ENCODE peak calls at places on chromosome 1, in five cellular contexts. T is K562, K is H1, V is SK-N-SH, P is GM12878. I is an unnamed sample.

GRCh38 chr1:24900486-24900849 is 29.6 kb downstream of the RUNX3 start:
- DNase-seq in T (no peak), K (no peak), P (no peak), V (no peak), I (no peak)

GRCh38 chr1:53145942-53146708 is 3.7 kb upstream of the SLC1A7 start:
- DNase-seq in V (peak), T (peak), P (no peak), K (no peak), I (peak)

GRCh38 chr1:245577396-245578157 is 422.8 kb downstream of the KIF26B start:
- DNase-seq in P (no peak), V (no peak), K (no peak), T (no peak), I (no peak)

GRCh38 chr1:20896824-20897223 is 109.7 kb upstream of the HP1BP3 start:
- DNase-seq in V (no peak), T (no peak), P (no peak), K (no peak), I (no peak)

GRCh38 chr1:42740756-42741580 is 932 bp upstream of the CLDN19 start:
- DNase-seq in P (no peak), K (no peak), T (no peak), V (peak), I (no peak)

GRCh38 chr1:158146165-158146564 is 34.5 kb upstream of the CD1D start:
- DNase-seq in K (no peak), V (no peak), P (no peak), T (peak), I (no peak)

GRCh38 chr1:229309074-229309473 is 33.8 kb downstream of the CCSAP start:
- DNase-seq in P (no peak), K (no peak), T (no peak), V (no peak), I (no peak)

GRCh38 chr1:31689821-31690220 is 14.0 kb downstream of the COL16A1 start:
- DNase-seq in V (no peak), K (no peak), P (no peak), T (no peak), I (no peak)

GRCh38 chr1:240099748-240100147 is 8.1 kb downstream of the FMN2 start:
- DNase-seq in P (no peak), K (no peak), T (no peak), V (no peak), I (no peak)

DNA sequence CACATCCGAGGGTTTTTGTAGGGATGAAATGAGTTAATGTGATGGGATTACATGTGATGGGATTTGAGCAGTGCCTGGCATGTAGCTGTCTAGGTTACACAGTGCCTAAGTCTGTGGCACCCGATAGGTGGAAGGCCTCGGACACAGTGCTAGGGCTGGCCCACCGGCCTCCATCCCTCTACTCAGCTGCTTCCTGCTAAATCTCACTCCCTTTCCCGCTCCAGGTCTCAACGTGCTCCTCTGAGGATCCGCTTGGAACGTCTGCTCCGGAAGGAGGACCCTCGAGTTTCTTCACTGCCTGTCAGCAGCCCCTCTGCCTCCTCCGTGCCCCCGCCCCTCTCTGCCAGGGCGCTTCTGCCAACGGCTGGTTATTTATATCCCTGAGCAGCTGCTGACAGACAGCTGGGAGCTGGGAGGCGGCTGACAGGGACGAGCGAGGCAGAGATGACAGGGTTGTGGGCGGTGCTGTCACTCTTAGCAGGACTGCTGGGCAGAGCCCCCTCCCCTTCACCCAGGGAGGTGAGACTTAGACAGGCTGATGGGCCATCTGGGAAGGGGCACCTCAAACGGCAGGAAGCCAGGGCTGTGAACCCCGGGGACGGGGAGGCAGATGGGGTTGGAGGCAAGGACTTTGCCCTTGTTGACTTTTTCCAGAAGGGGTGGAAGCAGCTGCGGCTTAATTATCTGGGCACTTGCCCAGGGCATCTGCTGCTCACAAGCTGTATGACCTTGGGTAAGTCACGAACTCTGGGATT is 26.6 kb upstream of the LRRN2 start:
- DNase-seq in K (no peak), V (peak), T (peak), P (no peak), I (no peak)
- H3K4me3 ChIP-seq in K (no peak), V (no peak), T (no peak), P (no peak), I (no peak)

GRCh38 chr1:160451859-160452232 is 51.5 kb downstream of the VANGL2 start:
- DNase-seq in T (no peak), V (no peak), K (no peak), P (no peak), I (no peak)
- TF ChIP-seq POLR2AphosphoS5 in T (no peak), V (no peak), K (no peak), P (no peak), I (no peak)

GRCh38 chr1:166975361-166976129 is at the start of gene ILDR2:
- DNase-seq in V (peak), T (peak), P (no peak), K (peak), I (no peak)
- H3K9ac ChIP-seq in V (no peak), T (peak), P (peak), K (no peak), I (no peak)

GRCh38 chr1:54474500-54475235 is 68.5 kb upstream of the SSBP3 start:
- DNase-seq in T (peak), K (no peak), V (peak), P (no peak), I (no peak)
- H3K4me3 ChIP-seq in T (no peak), K (peak), V (no peak), P (no peak), I (no peak)

GRCh38 chr1:151542710-151543129 is 2.6 kb downstream of the TUFT1 start:
- DNase-seq in P (no peak), K (no peak), T (no peak), V (no peak), I (no peak)
- TF ChIP-seq POLR2AphosphoS5 in P (no peak), K (no peak), T (no peak), V (peak), I (no peak)

GRCh38 chr1:93707956-93708355 is 26.3 kb upstream of the BCAR3 start:
- DNase-seq in T (no peak), P (peak), K (no peak), V (no peak), I (no peak)

GRCh38 chr1:93705897-93706500 is 24.4 kb upstream of the BCAR3 start:
- DNase-seq in P (no peak), V (no peak), K (no peak), T (no peak), I (no peak)

GRCh38 chr1:93710949-93711591 is 29.4 kb upstream of the BCAR3 start:
- DNase-seq in T (peak), P (no peak), V (no peak), K (no peak), I (no peak)

GRCh38 chr1:93710499-93710898 is 28.9 kb upstream of the BCAR3 start:
- DNase-seq in P (no peak), K (no peak), V (no peak), T (no peak), I (no peak)

GRCh38 chr1:93708734-93709481 is 27.3 kb upstream of the BCAR3 start:
- DNase-seq in K (no peak), T (no peak), P (no peak), V (peak), I (no peak)
- H3K9ac ChIP-seq in K (no peak), T (no peak), P (peak), V (peak), I (no peak)

DNA sequence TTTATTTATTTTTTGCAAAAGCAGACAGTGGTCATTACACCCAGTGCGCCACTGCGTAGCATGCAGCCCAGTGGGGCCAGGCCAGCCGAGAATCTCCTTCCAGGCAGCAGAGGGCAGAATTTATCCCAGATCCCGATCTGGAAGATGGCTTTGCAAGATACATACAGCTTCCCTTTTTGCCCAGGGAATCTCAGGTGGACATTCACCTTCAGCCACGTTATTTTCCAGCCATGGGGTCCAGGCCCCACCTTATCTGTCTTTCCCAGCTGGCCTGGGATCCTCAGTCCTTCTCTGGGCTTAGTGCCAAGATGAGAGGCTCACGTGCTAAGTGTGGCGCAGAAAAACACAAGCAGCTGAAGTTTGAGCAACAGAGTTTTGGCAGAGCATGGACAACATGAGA is 123.6 kb downstream of the AJAP1 start:
- DNase-seq in P (no peak), V (peak), T (peak), K (no peak), I (no peak)
- H3K4me3 ChIP-seq in P (no peak), V (no peak), T (no peak), K (no peak), I (no peak)

DNA sequence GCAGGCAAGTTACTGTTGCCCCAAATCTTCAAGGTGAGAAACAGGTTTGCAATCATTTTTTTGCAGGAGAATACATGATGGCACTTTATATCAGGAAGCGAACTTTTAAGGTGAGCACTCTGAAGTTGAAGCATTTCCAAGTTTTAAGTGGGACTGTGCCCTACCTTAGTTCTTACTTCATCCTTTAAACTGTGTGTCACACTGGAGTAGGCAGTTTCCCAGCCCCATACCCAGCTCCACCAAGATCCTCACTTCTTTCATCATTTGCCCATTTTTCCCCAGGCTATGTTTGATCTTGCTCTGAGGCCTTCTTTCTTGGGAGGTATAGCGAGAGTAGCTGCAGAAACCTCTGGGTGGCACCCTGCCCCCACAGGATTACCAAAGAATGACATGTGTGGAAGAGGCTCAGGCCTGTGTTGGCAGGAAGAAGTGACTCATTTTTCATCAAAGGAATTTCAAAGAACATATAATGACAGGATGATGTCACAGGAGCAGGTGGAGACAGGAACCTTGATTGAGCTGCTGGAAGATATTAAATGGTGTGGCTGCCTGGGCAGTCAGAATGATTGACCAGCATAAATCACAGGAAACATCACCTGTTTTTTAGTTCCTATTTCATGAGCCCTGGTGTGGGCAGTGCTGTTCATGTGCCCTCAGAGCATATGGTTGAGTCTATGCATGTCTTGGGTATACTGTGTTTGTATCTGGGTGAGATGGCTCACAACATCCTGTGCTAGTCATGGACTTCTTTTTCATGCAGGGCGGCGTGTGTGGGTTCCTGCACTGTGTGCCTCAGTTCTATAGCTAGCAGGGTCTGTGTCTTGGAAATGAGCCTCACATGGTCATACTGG is 20.8 kb upstream of the MACF1 start:
- DNase-seq in K (no peak), V (no peak), P (no peak), T (peak), I (no peak)
- TF ChIP-seq POLR2AphosphoS5 in K (no peak), V (peak), P (no peak), T (no peak), I (no peak)

I was measured in SK-N-MC.